ENCODE peak calls at places on chromosomes 12 and 14, in ten cellular contexts. Z, O, Q, M, U, A, R, X, T and P are unnamed samples.

GRCh38 chr14:97120204-97121120 is 323.3 kb downstream of the VRK1 start:
- DNase-seq in Z (no peak), O (peak; percentile 86), Q (no peak), M (no peak), U (no peak), A (no peak), R (no peak), X (no peak), T (no peak), P (no peak)

GRCh38 chr14:35355981-35356839 is 48.3 kb downstream of the NFKBIA start:
- DNase-seq in Z (no peak), O (no peak), Q (no peak), M (no peak), U (no peak), A (no peak), R (no peak), X (no peak), T (no peak), P (no peak)

GRCh38 chr14:38039526-38039925 is 168.2 kb upstream of the SSTR1 start:
- DNase-seq in Z (no peak), O (no peak), Q (no peak), M (no peak), U (no peak), A (no peak), R (no peak), X (no peak), T (no peak), P (no peak)

GRCh38 chr12:131287938-131288797 is 334.5 kb downstream of the ADGRD1 start:
- DNase-seq in Z (no peak), O (peak; percentile 22), Q (no peak), M (no peak), U (no peak), A (no peak), R (no peak), X (no peak), T (no peak), P (no peak)

GRCh38 chr12:1907652-1908611 is 10.5 kb downstream of the CACNA2D4 start:
- DNase-seq in Z (no peak), O (peak; percentile 44), Q (no peak), M (no peak), U (peak; percentile 49), A (no peak), R (no peak), X (peak; percentile 19), T (no peak), P (no peak)

GRCh38 chr12:46590991-46591703 is 218.6 kb upstream of the SLC38A2 start:
- DNase-seq in Z (no peak), O (no peak), Q (no peak), M (no peak), U (no peak), A (no peak), R (no peak), X (no peak), T (no peak), P (no peak)

GRCh38 chr14:58964598-58964928 is 223.9 kb upstream of the DAAM1 start:
- DNase-seq in Z (no peak), O (no peak), Q (no peak), M (no peak), U (no peak), A (no peak), R (no peak), X (no peak), T (no peak), P (no peak)

GRCh38 chr12:95408201-95408600 is 65.8 kb upstream of the METAP2 start:
- DNase-seq in Z (no peak), O (no peak), Q (no peak), M (no peak), U (no peak), A (no peak), R (no peak), X (no peak), T (no peak), P (no peak)

GRCh38 chr12:56158926-56159461 is 835 bp downstream of the MYL6 start:
- DNase-seq in Z (peak; percentile 36), O (peak; percentile 59), Q (no peak), M (peak; percentile 51), U (peak; percentile 96), A (peak; percentile 19), R (no peak), X (no peak), T (peak; percentile 16), P (peak; percentile 17)

GRCh38 chr14:28609228-28609828 is 157.3 kb upstream of the FOXG1 start:
- DNase-seq in Z (no peak), O (peak; percentile 41), Q (peak; percentile 47), M (peak; percentile 82), U (no peak), A (peak; percentile 61), R (no peak), X (no peak), T (peak; percentile 16), P (peak; percentile 81)

GRCh38 chr12:121520119-121520518 is 60.7 kb downstream of the KDM2B start:
- DNase-seq in Z (no peak), O (no peak), Q (no peak), M (no peak), U (no peak), A (no peak), R (no peak), X (no peak), T (no peak), P (no peak)

GRCh38 chr12:128791395-128792322 is 32.1 kb downstream of the SLC15A4 start:
- DNase-seq in Z (no peak), O (no peak), Q (no peak), M (no peak), U (no peak), A (peak; percentile 14), R (no peak), X (peak; percentile 22), T (no peak), P (no peak)

GRCh38 chr12:12158858-12159257 is 88.1 kb downstream of the BCL2L14 start:
- DNase-seq in Z (no peak), O (no peak), Q (no peak), M (no peak), U (no peak), A (no peak), R (no peak), X (no peak), T (no peak), P (no peak)

GRCh38 chr12:27733052-27733656 is 22.5 kb downstream of the MRPS35 start:
- DNase-seq in Z (no peak), O (peak; percentile 50), Q (no peak), M (peak; percentile 42), U (no peak), A (no peak), R (no peak), X (no peak), T (no peak), P (peak; percentile 0)

GRCh38 chr12:3455312-3455711 is 35.7 kb upstream of the PRMT8 start:
- DNase-seq in Z (no peak), O (no peak), Q (no peak), M (no peak), U (no peak), A (no peak), R (no peak), X (no peak), T (no peak), P (no peak)

GRCh38 chr12:54430471-54431075 is 11.5 kb upstream of the ITGA5 start:
- DNase-seq in Z (no peak), O (no peak), Q (no peak), M (no peak), U (no peak), A (no peak), R (no peak), X (no peak), T (no peak), P (no peak)